ENCODE peak calls at places on chromosomes 5 and 9, in nine cellular contexts. M, R, T, G, E, O, K, P and B are unnamed samples.

GRCh38 chr9:14271078-14271673 is 42.8 kb downstream of the NFIB start:
- DNase-seq in T (peak), K (no peak), P (no peak), E (peak), O (peak), M (no peak), R (peak), G (peak), B (no peak)

GRCh38 chr5:169302491-169303118 is 1.7 kb upstream of the SLIT3 start:
- DNase-seq in G (peak), P (no peak), T (peak), M (peak), R (peak), E (peak), O (peak), K (peak), B (peak)

GRCh38 chr5:43255704-43256103 is 57.5 kb downstream of the HMGCS1 start:
- DNase-seq in O (no peak), R (no peak), M (no peak), G (no peak), P (no peak), K (no peak), T (no peak), E (no peak), B (no peak)

GRCh38 chr9:85055506-85056202 is 386.1 kb downstream of the NTRK2 start:
- DNase-seq in G (no peak), T (no peak), M (no peak), P (no peak), E (no peak), R (no peak), K (no peak), O (no peak), B (no peak)

GRCh38 chr9:23674016-23674585 is 151.9 kb downstream of the ELAVL2 start:
- DNase-seq in M (no peak), T (no peak), G (no peak), R (no peak), O (no peak), P (no peak), K (no peak), E (no peak), B (no peak)

GRCh38 chr5:21817668-21818419 is 1035.3 kb downstream of the CDH12 start:
- DNase-seq in G (no peak), P (no peak), K (no peak), E (no peak), M (no peak), O (no peak), T (no peak), R (no peak), B (no peak)

GRCh38 chr9:124213396-124213795 is 44.4 kb upstream of the NEK6 start:
- DNase-seq in P (no peak), T (no peak), E (no peak), R (peak), O (no peak), K (no peak), G (no peak), M (no peak), B (no peak)

GRCh38 chr9:98190757-98191105 is 1.7 kb downstream of the CORO2A start:
- DNase-seq in O (no peak), P (no peak), R (no peak), G (no peak), T (no peak), E (no peak), M (no peak), K (no peak), B (no peak)

GRCh38 chr9:90344013-90344412 is 298.6 kb downstream of the DIRAS2 start:
- DNase-seq in P (no peak), R (no peak), K (no peak), T (no peak), G (no peak), E (no peak), O (no peak), M (no peak), B (no peak)

GRCh38 chr5:72441861-72442540 is 65.2 kb downstream of the ZNF366 start:
- DNase-seq in P (no peak), E (no peak), G (no peak), M (peak), T (no peak), R (no peak), K (no peak), O (no peak), B (no peak)

GRCh38 chr5:151864349-151864748 is 60.3 kb downstream of the GLRA1 start:
- DNase-seq in T (no peak), G (no peak), O (no peak), E (no peak), M (no peak), P (no peak), R (no peak), K (no peak), B (no peak)

GRCh38 chr5:179697993-179698934 is 503 bp upstream of the CANX start:
- DNase-seq in T (peak), E (peak), P (peak), G (peak), K (peak), O (peak), R (peak), M (peak), B (peak)
- TF ChIP-seq POLR2A in T (peak), E (no peak), P (peak), G (peak), K (peak), O (peak), R (no peak), M (peak), B (peak)

GRCh38 chr5:65924366-65925093 is 1.8 kb upstream of the ERBIN start:
- DNase-seq in P (no peak), K (no peak), G (no peak), R (no peak), T (no peak), M (no peak), E (no peak), O (no peak), B (peak)
- TF ChIP-seq POLR2A in P (peak), K (no peak), G (no peak), R (no peak), T (no peak), M (no peak), E (no peak), O (peak), B (no peak)

DNA sequence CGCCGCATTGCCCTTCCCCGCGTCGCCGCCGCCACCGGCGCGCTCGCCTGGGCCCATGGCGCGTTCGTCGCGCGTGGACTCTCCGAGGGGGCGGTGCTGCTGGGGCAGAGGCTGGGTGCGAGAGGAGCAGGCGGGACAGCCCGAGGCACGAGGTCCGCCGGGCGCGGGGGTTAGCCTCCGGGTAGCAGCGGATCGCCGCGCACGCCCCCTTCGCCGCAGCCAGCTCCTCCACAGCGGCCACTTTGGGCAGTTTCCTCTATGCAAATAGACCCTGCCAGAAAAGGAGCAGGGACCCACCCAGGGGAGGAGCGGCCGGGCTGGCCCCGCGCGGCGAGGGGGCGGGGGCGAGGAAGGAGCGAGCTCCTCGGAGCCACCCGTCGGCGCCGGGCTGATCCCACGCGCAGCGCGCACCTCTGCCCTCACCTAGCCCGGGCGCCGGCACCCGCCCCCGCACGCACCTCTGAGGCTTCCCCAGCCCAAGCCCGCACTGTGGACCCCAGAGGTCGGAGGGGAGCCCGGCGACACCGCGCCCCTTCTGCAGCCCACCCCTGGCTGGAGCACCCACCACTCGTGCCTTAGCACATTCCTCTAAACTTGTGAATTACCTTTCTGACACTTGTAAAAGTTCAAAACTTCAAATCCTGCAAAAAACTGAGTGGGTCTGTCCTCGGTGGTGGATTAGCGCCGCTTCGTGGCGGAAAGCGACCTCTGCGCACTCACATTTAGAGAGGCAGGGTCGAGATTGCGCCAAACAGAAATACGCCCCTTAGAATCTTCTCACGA is at the start of gene COL23A1:
- DNase-seq in P (no peak), M (no peak), E (peak), T (peak), G (peak), K (peak), O (peak), R (peak), B (peak)
- TF ChIP-seq POLR2A in P (no peak), M (no peak), E (no peak), T (no peak), G (no peak), K (no peak), O (no peak), R (no peak), B (no peak)

DNA sequence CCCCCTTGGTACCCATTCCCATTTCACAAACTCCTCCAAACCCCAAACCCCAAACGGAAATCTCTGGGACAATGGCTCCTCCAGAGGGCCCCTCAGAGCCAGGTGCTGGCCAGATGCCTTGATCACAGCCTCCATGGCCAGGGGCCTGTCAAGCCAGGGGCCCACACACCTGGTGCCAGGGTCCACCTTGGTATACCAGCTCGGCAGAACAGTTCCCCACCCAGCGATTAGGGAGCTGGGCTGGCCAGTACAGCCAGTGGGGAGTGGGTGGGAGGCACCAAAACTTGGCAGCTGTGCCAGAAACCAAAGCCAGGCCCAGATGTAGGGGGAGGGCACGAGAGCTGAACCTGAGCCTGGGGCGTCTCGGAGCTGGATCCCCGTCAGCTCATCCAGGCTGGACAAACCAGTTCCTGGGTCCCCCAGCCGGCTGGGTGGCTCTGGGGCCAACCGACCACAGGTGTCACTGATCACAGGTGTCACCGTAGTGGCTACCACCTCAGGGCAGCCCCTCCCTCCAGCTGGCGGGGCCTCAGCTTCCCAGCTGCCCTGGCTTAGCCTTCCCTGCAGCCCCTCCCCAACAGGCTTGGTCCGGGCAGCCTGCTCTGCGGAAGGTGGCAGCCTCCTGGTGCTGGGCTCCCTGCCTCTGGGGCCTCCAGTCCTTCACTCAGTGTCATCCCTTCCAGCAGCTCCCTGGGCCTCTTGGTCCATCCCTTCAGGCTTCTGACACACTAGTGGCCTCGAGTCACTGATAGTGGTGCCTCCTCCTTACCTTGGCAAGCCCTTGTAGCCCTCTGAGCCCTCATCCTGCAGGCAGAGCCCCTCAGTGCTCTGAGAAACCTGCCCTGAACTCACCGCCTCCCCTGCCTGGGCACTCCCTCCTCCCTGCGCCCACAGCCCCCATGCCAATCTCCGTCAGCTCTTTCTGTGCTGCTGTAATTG is 6.6 kb upstream of the RMND5B start:
- DNase-seq in G (no peak), E (no peak), O (no peak), M (no peak), T (peak), R (peak), P (no peak), K (peak), B (no peak)
- TF ChIP-seq POLR2A in G (no peak), E (no peak), O (no peak), M (no peak), T (no peak), R (no peak), P (no peak), K (no peak), B (no peak)

DNA sequence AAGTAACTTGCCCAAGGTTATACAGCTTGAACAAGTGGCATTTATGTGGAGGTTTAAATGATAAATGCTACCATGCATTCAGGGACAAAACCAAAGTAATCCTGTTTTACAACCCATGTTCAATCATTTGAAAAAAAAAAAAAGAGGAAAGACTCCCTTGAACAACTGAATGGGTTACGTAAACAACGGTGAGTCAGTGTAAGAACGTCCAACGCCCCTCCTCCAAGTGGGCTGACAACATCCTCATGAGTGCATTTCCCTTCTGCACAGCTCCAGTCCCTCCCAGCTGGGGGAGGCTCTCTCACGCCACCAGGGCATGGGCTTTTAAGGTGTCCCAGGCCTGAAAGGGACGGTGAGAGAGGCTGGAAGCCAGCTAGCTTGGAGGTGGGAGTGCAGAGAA is 90.0 kb downstream of the PRRT1B start:
- DNase-seq in O (peak), K (peak), G (peak), R (peak), T (peak), E (peak), M (peak), P (peak), B (no peak)
- TF ChIP-seq POLR2A in O (peak), K (no peak), G (no peak), R (no peak), T (peak), E (peak), M (no peak), P (no peak), B (no peak)

GRCh38 chr9:95505676-95506437 is 10.9 kb downstream of the PTCH1 start:
- DNase-seq in P (no peak), O (peak), E (peak), R (no peak), M (peak), K (no peak), G (peak), T (peak), B (peak)
- TF ChIP-seq POLR2A in P (no peak), O (peak), E (peak), R (no peak), M (no peak), K (no peak), G (no peak), T (no peak), B (no peak)

GRCh38 chr5:33441241-33441844 is 578 bp downstream of the TARS1 start:
- DNase-seq in K (no peak), E (peak), O (peak), M (peak), R (peak), P (no peak), G (peak), T (peak), B (no peak)
- TF ChIP-seq POLR2A in K (no peak), E (no peak), O (no peak), M (no peak), R (no peak), P (no peak), G (no peak), T (no peak), B (no peak)

DNA sequence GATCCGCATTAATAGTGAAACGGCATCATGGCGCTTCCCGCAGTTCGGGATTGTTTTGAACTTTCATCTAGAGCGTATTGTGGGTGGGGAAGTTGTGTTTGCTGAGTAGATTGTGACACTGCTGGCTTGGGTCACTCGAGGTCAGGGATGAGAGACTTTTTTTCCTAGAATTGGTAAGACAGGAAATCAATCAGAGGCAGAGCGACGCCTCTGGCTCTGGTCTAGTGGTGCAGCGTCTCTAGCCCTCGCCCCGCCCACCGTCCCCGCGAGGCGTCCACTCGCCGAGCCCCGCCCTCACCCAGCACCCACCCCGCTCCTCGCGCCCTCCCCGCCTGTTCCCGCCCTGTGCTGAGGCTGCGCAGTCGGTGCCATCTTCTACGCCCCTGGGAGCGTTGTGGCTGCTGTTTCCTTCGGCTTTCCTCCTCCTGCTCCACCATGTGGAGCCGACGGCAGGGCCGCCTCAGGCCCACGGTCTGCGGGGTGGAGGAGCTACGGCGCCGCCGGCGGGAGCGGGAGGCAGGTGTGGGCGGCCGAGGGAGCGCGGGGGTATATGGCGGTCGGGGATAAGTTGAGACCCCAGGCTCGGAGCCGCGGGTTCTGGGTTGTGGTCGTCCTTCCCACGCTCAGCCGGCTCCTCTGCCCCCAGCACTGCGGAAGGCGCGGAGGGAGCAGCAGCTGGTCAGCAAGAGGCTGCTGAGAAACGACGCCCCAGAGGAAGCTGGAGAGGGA is at the start of gene TMCO6:
- DNase-seq in T (peak), E (peak), O (peak), K (peak), M (peak), G (peak), R (peak), P (peak), B (peak)
- TF ChIP-seq POLR2A in T (peak), E (peak), O (peak), K (peak), M (peak), G (peak), R (no peak), P (no peak), B (peak)